ENCODE peak calls at places on chromosomes 12 and 14, in eight cellular contexts. N is PC-3, L is astrocyte of the cerebellum, Q is RPMI7951, G is ecto neural progenitor cell, U is A172, W is NCI-H146, Z is AG04450. D is an unnamed sample.

GRCh38 chr14:64220466-64220865 is 73.7 kb downstream of the ESR2 start:
- DNase-seq in Q (no peak), Z (no peak), W (no peak), G (no peak), L (no peak), U (no peak), N (no peak), D (no peak)

GRCh38 chr14:49992448-49992847 is 99.6 kb downstream of the ARF6 start:
- DNase-seq in L (no peak), N (no peak), U (no peak), W (no peak), G (no peak), Z (no peak), Q (no peak), D (no peak)

GRCh38 chr12:114726092-114726710 is 42.2 kb upstream of the TBX3 start:
- DNase-seq in U (no peak), W (no peak), N (no peak), G (no peak), Z (no peak), L (no peak), Q (no peak), D (no peak)

GRCh38 chr12:12008931-12009611 is 61.7 kb upstream of the BCL2L14 start:
- DNase-seq in L (peak), W (peak), G (peak), U (peak), Q (peak), N (peak), Z (no peak), D (peak)

GRCh38 chr14:104075530-104076151 is 9.9 kb upstream of the ASPG start:
- DNase-seq in Q (no peak), W (no peak), U (no peak), G (no peak), Z (no peak), N (peak), L (no peak), D (no peak)

GRCh38 chr12:12333980-12334709 is 15.9 kb downstream of the MANSC1 start:
- DNase-seq in N (peak), Z (no peak), W (peak), L (no peak), U (peak), Q (peak), G (peak), D (peak)

GRCh38 chr12:12582193-12582881 is 19.7 kb upstream of the DUSP16 start:
- DNase-seq in U (no peak), N (no peak), L (no peak), W (no peak), Z (no peak), Q (no peak), G (no peak), D (no peak)

GRCh38 chr12:79441534-79441933 is 249.2 kb downstream of the PAWR start:
- DNase-seq in Q (no peak), Z (no peak), U (no peak), W (no peak), L (no peak), G (no peak), N (peak), D (no peak)

GRCh38 chr12:77016621-77017020 is 48.7 kb downstream of the E2F7 start:
- DNase-seq in U (no peak), Z (no peak), Q (no peak), G (no peak), L (no peak), W (no peak), N (no peak), D (no peak)

GRCh38 chr12:92717202-92717601 is 14.4 kb downstream of the PLEKHG7 start:
- DNase-seq in L (no peak), W (no peak), U (peak), N (peak), Z (no peak), Q (peak), G (no peak), D (no peak)

GRCh38 chr14:95652171-95652570 is 34.1 kb upstream of the TCL1B start:
- DNase-seq in L (no peak), Q (no peak), U (no peak), Z (no peak), W (no peak), N (no peak), G (no peak), D (no peak)

GRCh38 chr14:75141062-75141461 is 14.2 kb upstream of the NEK9 start:
- DNase-seq in Q (no peak), N (no peak), W (no peak), L (no peak), G (no peak), Z (no peak), U (no peak), D (no peak)

GRCh38 chr14:99786423-99787051 is 6.7 kb upstream of the EML1 start:
- DNase-seq in Z (no peak), L (no peak), W (no peak), U (no peak), Q (no peak), N (no peak), G (no peak), D (no peak)

GRCh38 chr14:92768795-92769194 is 20.4 kb upstream of the LGMN start:
- DNase-seq in G (no peak), W (no peak), U (no peak), N (no peak), Z (no peak), L (no peak), Q (no peak), D (no peak)

GRCh38 chr14:32576088-32576795 is 247.1 kb downstream of the AKAP6 start:
- DNase-seq in Q (peak), N (peak), L (peak), W (peak), Z (no peak), U (peak), G (no peak), D (no peak)

GRCh38 chr12:117063162-117063911 is 35.9 kb downstream of the TESC start:
- DNase-seq in N (no peak), L (no peak), Z (no peak), G (no peak), W (no peak), Q (no peak), U (no peak), D (peak)

GRCh38 chr12:91319071-91319760 is 136.6 kb upstream of the DCN start:
- DNase-seq in Q (peak), W (no peak), G (no peak), U (no peak), Z (no peak), L (no peak), N (no peak), D (no peak)

GRCh38 chr14:69685217-69685616 is 73.8 kb downstream of the SUSD6 start:
- DNase-seq in W (no peak), U (peak), Q (peak), Z (no peak), L (no peak), G (no peak), N (peak), D (no peak)

GRCh38 chr12:53927220-53928029 is 11.2 kb upstream of the HOXC13 start:
- DNase-seq in N (no peak), Z (no peak), W (no peak), U (no peak), Q (no peak), G (no peak), L (no peak), D (no peak)

GRCh38 chr12:131095826-131096680 is 142.3 kb downstream of the ADGRD1 start:
- DNase-seq in W (no peak), N (no peak), G (peak), Q (no peak), L (no peak), Z (no peak), U (no peak), D (no peak)

GRCh38 chr12:12441891-12442461 is 85.1 kb downstream of the BORCS5 start:
- DNase-seq in Z (no peak), Q (peak), W (peak), G (no peak), N (peak), L (no peak), U (no peak), D (peak)

GRCh38 chr12:46110220-46110700 is 119.9 kb upstream of the SCAF11 start:
- DNase-seq in Z (no peak), L (no peak), U (no peak), Q (no peak), G (no peak), N (no peak), W (no peak), D (no peak)

GRCh38 chr12:19757317-19757877 is 318.1 kb downstream of the AEBP2 start:
- DNase-seq in W (peak), G (no peak), Q (peak), N (peak), L (peak), U (peak), Z (no peak), D (no peak)

GRCh38 chr14:54050759-54051158 is 94.1 kb upstream of the BMP4 start:
- DNase-seq in L (no peak), Q (no peak), N (no peak), U (no peak), W (no peak), G (no peak), Z (no peak), D (no peak)

GRCh38 chr12:76558684-76559276 is 791 bp downstream of the OSBPL8 start:
- DNase-seq in L (no peak), W (peak), N (peak), Z (no peak), G (peak), Q (peak), U (peak), D (peak)

GRCh38 chr12:87300-87699 is 20.7 kb downstream of the IQSEC3 start:
- DNase-seq in U (no peak), G (no peak), Z (no peak), Q (no peak), N (no peak), W (no peak), L (no peak), D (no peak)

GRCh38 chr12:70227911-70228310 is 15.3 kb upstream of the CNOT2 start:
- DNase-seq in Z (no peak), Q (no peak), G (no peak), W (no peak), N (no peak), U (no peak), L (no peak), D (no peak)

GRCh38 chr12:76927170-76927784 is 48.5 kb upstream of the CSRP2 start:
- DNase-seq in Q (peak), G (peak), Z (no peak), W (peak), U (peak), L (no peak), N (peak), D (no peak)

GRCh38 chr12:1533205-1533601 is 61.2 kb downstream of the FBXL14 start:
- DNase-seq in U (no peak), N (no peak), L (no peak), W (no peak), Q (peak), G (no peak), Z (no peak), D (no peak)

GRCh38 chr12:94322346-94322745 is 137.3 kb downstream of the CEP83 start:
- DNase-seq in W (no peak), Z (no peak), U (no peak), Q (no peak), N (no peak), L (no peak), G (no peak), D (no peak)

GRCh38 chr12:94047781-94048567 is 100.4 kb upstream of the PLXNC1 start:
- DNase-seq in L (no peak), Z (no peak), W (no peak), N (no peak), G (no peak), U (no peak), Q (no peak), D (no peak)

GRCh38 chr14:105326891-105327694 is 12.5 kb downstream of the PACS2 start:
- DNase-seq in U (no peak), Q (no peak), N (no peak), Z (no peak), G (no peak), L (no peak), W (no peak), D (no peak)

GRCh38 chr14:72443991-72444431 is 449.9 kb downstream of the DPF3 start:
- DNase-seq in G (no peak), N (no peak), U (no peak), W (no peak), Z (no peak), Q (no peak), L (no peak), D (peak)

GRCh38 chr12:96829354-96829753 is 77.7 kb upstream of the NEDD1 start:
- DNase-seq in L (no peak), N (no peak), U (no peak), G (no peak), Z (no peak), Q (no peak), W (no peak), D (no peak)

GRCh38 chr14:55019968-55020554 is 6.8 kb downstream of the WDHD1 start:
- DNase-seq in U (no peak), G (no peak), N (no peak), L (no peak), W (no peak), Z (no peak), Q (no peak), D (no peak)

GRCh38 chr12:91627225-91627624 is 444.6 kb upstream of the DCN start:
- DNase-seq in Q (no peak), W (no peak), G (no peak), U (no peak), L (no peak), N (no peak), Z (no peak), D (no peak)

D was measured in CD8-positive, alpha-beta memory T cell.